ENCODE peak calls at places on chromosome 21, in four cellular contexts. One of them, this sample, is unnamed.

GRCh38 chr21:45317401-45318145 is 29.9 kb upstream of the POFUT2 start:
- DNase-seq in foreskin fibroblast: peak; percentile 83
- DNase-seq in kidney tubule cell: no peak
- DNase-seq in AML-193: no peak
- DNase-seq in this sample: no peak

GRCh38 chr21:45555557-45556301 is 13.5 kb upstream of the SLC19A1 start:
- DNase-seq in foreskin fibroblast: peak; percentile 93
- DNase-seq in kidney tubule cell: peak; percentile 84
- DNase-seq in AML-193: peak; percentile 58
- DNase-seq in this sample: peak; percentile 70

GRCh38 chr21:36917487-36918158 is 48.8 kb downstream of the HLCS start:
- DNase-seq in kidney tubule cell: peak; percentile 50
- DNase-seq in foreskin fibroblast: peak; percentile 65
- DNase-seq in AML-193: peak; percentile 1
- DNase-seq in this sample: peak; percentile 60

GRCh38 chr21:40765771-40766170 is 81.2 kb downstream of the DSCAM start:
- DNase-seq in foreskin fibroblast: no peak
- DNase-seq in AML-193: no peak
- DNase-seq in kidney tubule cell: no peak
- DNase-seq in this sample: no peak

GRCh38 chr21:31688603-31689368 is 29.3 kb downstream of the SOD1 start:
- DNase-seq in foreskin fibroblast: no peak
- DNase-seq in AML-193: no peak
- DNase-seq in kidney tubule cell: no peak
- DNase-seq in this sample: no peak

GRCh38 chr21:36434144-36434543 is 45.8 kb downstream of the CLDN14 start:
- DNase-seq in AML-193: no peak
- DNase-seq in kidney tubule cell: no peak
- DNase-seq in foreskin fibroblast: no peak
- DNase-seq in this sample: no peak

GRCh38 chr21:33455858-33456446 is 23.8 kb downstream of the TMEM50B start:
- DNase-seq in AML-193: no peak
- DNase-seq in foreskin fibroblast: no peak
- DNase-seq in kidney tubule cell: no peak
- DNase-seq in this sample: no peak

GRCh38 chr21:38478782-38479181 is 19.5 kb downstream of the ERG start:
- DNase-seq in kidney tubule cell: no peak
- DNase-seq in AML-193: no peak
- DNase-seq in foreskin fibroblast: no peak
- DNase-seq in this sample: peak; percentile 100

GRCh38 chr21:44082648-44083436 is 24.4 kb upstream of the PWP2 start:
- DNase-seq in foreskin fibroblast: no peak
- DNase-seq in kidney tubule cell: peak; percentile 47
- DNase-seq in AML-193: no peak
- DNase-seq in this sample: peak; percentile 76

GRCh38 chr21:38958940-38959685 is 153.4 kb downstream of the ETS2 start:
- DNase-seq in AML-193: peak; percentile 57
- DNase-seq in kidney tubule cell: peak; percentile 93
- DNase-seq in foreskin fibroblast: peak; percentile 87
- DNase-seq in this sample: peak; percentile 79

GRCh38 chr21:33036430-33037162 is 10.9 kb downstream of the OLIG2 start:
- DNase-seq in kidney tubule cell: peak; percentile 55
- DNase-seq in foreskin fibroblast: peak; percentile 69
- DNase-seq in AML-193: peak; percentile 92
- DNase-seq in this sample: peak; percentile 44

GRCh38 chr21:45993210-45994085 is 11.9 kb downstream of the COL6A1 start:
- DNase-seq in AML-193: no peak
- DNase-seq in foreskin fibroblast: peak; percentile 16
- DNase-seq in kidney tubule cell: no peak
- DNase-seq in this sample: no peak

GRCh38 chr21:45378258-45378966 is 26.6 kb upstream of the COL18A1 start:
- DNase-seq in AML-193: no peak
- DNase-seq in foreskin fibroblast: peak; percentile 82
- DNase-seq in kidney tubule cell: peak; percentile 53
- DNase-seq in this sample: no peak

GRCh38 chr21:46393941-46394818 is 64.5 kb upstream of the DIP2A start:
- DNase-seq in AML-193: no peak
- DNase-seq in kidney tubule cell: no peak
- DNase-seq in foreskin fibroblast: no peak
- DNase-seq in this sample: no peak

GRCh38 chr21:35727830-35728229 is 332.5 kb downstream of the SETD4 start:
- DNase-seq in AML-193: no peak
- DNase-seq in kidney tubule cell: no peak
- DNase-seq in foreskin fibroblast: no peak
- DNase-seq in this sample: no peak

GRCh38 chr21:34822209-34822608 is 153.4 kb downstream of the CLIC6 start:
- DNase-seq in foreskin fibroblast: no peak
- DNase-seq in kidney tubule cell: no peak
- DNase-seq in AML-193: no peak
- DNase-seq in this sample: no peak

GRCh38 chr21:18661842-18662241 is 258.3 kb upstream of the TMPRSS15 start:
- DNase-seq in foreskin fibroblast: no peak
- DNase-seq in AML-193: no peak
- DNase-seq in kidney tubule cell: no peak
- DNase-seq in this sample: no peak

GRCh38 chr21:43352568-43353281 is 74.2 kb downstream of the SIK1 start:
- DNase-seq in AML-193: no peak
- DNase-seq in kidney tubule cell: peak; percentile 33
- DNase-seq in foreskin fibroblast: no peak
- DNase-seq in this sample: no peak

GRCh38 chr21:45208627-45208951 is 79.1 kb downstream of the POFUT2 start:
- DNase-seq in foreskin fibroblast: no peak
- DNase-seq in AML-193: no peak
- DNase-seq in kidney tubule cell: peak; percentile 42
- DNase-seq in this sample: no peak

GRCh38 chr21:37073417-37074194 is 552 bp downstream of the TTC3 start:
- DNase-seq in foreskin fibroblast: peak; percentile 61
- DNase-seq in AML-193: no peak
- DNase-seq in kidney tubule cell: peak; percentile 45
- DNase-seq in this sample: no peak

This sample was measured in bronchial epithelial cell.